ENCODE peak calls at places on chromosome 2, in nine cellular contexts. C is GM12892, G is SK-N-SH, I is vagina, B is breast epithelium, F is Panc1, Y is GM12891, T is HCT116, N is sigmoid colon. R is an unnamed sample.

GRCh38 chr2:120109186-120110061 is 96.5 kb downstream of the EPB41L5 start:
- DNase-seq in G (peak), I (no peak), T (peak), Y (peak), N (no peak), B (no peak), C (peak), F (no peak), R (no peak)

GRCh38 chr2:182950546-182950945 is 84.1 kb upstream of the FRZB start:
- DNase-seq in B (no peak), Y (no peak), N (no peak), C (no peak), T (no peak), F (no peak), I (no peak), G (no peak), R (no peak)

GRCh38 chr2:102315850-102316370 is 4.5 kb downstream of the IL1RL1 start:
- DNase-seq in Y (no peak), I (no peak), F (no peak), N (no peak), T (no peak), B (no peak), G (no peak), C (no peak), R (no peak)

GRCh38 chr2:204015118-204015842 is 78.7 kb downstream of the ICOS start:
- DNase-seq in G (no peak), N (no peak), Y (no peak), C (no peak), B (no peak), F (no peak), T (no peak), I (no peak), R (no peak)

GRCh38 chr2:224778474-224778877 is 62.3 kb upstream of the CCDC195 start:
- DNase-seq in I (no peak), F (peak), Y (peak), C (no peak), G (peak), B (no peak), N (no peak), T (peak), R (peak)

GRCh38 chr2:215711484-215712034 is 275.7 kb upstream of the FN1 start:
- DNase-seq in T (no peak), I (no peak), C (no peak), Y (no peak), F (no peak), B (no peak), N (no peak), G (no peak), R (no peak)

GRCh38 chr2:117379928-117380327 is 434.6 kb upstream of the DDX18 start:
- DNase-seq in B (no peak), Y (no peak), F (no peak), T (no peak), I (no peak), N (no peak), G (no peak), C (no peak), R (no peak)

GRCh38 chr2:220847587-220847986 is 724.5 kb downstream of the EPHA4 start:
- DNase-seq in I (no peak), G (no peak), T (no peak), C (no peak), N (no peak), F (peak), B (no peak), Y (no peak), R (no peak)

GRCh38 chr2:238401539-238401938 is 25.2 kb upstream of the ASB1 start:
- DNase-seq in B (no peak), C (no peak), G (no peak), N (no peak), F (no peak), Y (no peak), I (no peak), T (no peak), R (no peak)

GRCh38 chr2:230671117-230671516 is 41.5 kb upstream of the CAB39 start:
- DNase-seq in I (no peak), T (no peak), C (no peak), G (no peak), Y (no peak), F (no peak), N (no peak), B (no peak), R (no peak)

GRCh38 chr2:38074047-38074774 is 1.7 kb downstream of the CYP1B1 start:
- DNase-seq in Y (no peak), B (no peak), F (no peak), N (no peak), G (peak), C (no peak), T (no peak), I (no peak), R (no peak)

GRCh38 chr2:143263045-143263625 is 133.9 kb downstream of the ARHGAP15 start:
- DNase-seq in T (no peak), N (no peak), G (no peak), Y (no peak), C (no peak), I (no peak), B (no peak), F (no peak), R (no peak)

GRCh38 chr2:126657636-126658315 is 1.8 kb downstream of the GYPC start:
- DNase-seq in I (no peak), N (peak), G (no peak), B (no peak), C (peak), F (peak), T (peak), Y (peak), R (peak)

GRCh38 chr2:100114011-100114433 is 28.4 kb downstream of the AFF3 start:
- DNase-seq in C (peak), N (no peak), T (no peak), G (no peak), I (no peak), Y (no peak), F (no peak), B (no peak), R (no peak)

GRCh38 chr2:133843551-133843950 is 275.3 kb upstream of the NCKAP5 start:
- DNase-seq in I (no peak), F (no peak), B (no peak), N (no peak), Y (no peak), T (no peak), C (no peak), G (no peak), R (no peak)

GRCh38 chr2:199471443-199472057 is 13.8 kb upstream of the SATB2 start:
- DNase-seq in G (peak), N (no peak), Y (no peak), B (no peak), C (no peak), T (no peak), I (no peak), F (no peak), R (no peak)

GRCh38 chr2:24385366-24385765 is 25.0 kb upstream of the ITSN2 start:
- DNase-seq in T (no peak), C (no peak), B (no peak), N (no peak), Y (no peak), I (no peak), F (no peak), G (no peak), R (no peak)

GRCh38 chr2:137252934-137253333 is 487.6 kb downstream of the THSD7B start:
- DNase-seq in C (no peak), F (no peak), Y (no peak), B (no peak), I (no peak), T (no peak), G (no peak), N (no peak), R (no peak)

GRCh38 chr2:636649-637405 is 40.4 kb downstream of the TMEM18 start:
- DNase-seq in N (peak), F (no peak), T (peak), C (peak), G (peak), Y (peak), B (peak), I (peak), R (peak)

GRCh38 chr2:230798769-230799399 is 65.9 kb upstream of the ITM2C start:
- DNase-seq in F (no peak), C (no peak), G (peak), Y (no peak), I (no peak), B (no peak), T (no peak), N (no peak), R (peak)

GRCh38 chr2:5691659-5692529 is at the start of gene SOX11:
- DNase-seq in C (no peak), T (no peak), Y (no peak), F (no peak), I (no peak), B (no peak), G (peak), N (peak), R (no peak)

GRCh38 chr2:60380411-60380810 is 173.0 kb downstream of the BCL11A start:
- DNase-seq in G (no peak), Y (no peak), N (no peak), I (no peak), F (no peak), B (no peak), C (no peak), T (no peak), R (no peak)

GRCh38 chr2:241149925-241150659 is at the start of gene PPP1R7:
- DNase-seq in B (peak), C (peak), F (peak), N (peak), G (peak), T (peak), Y (peak), I (no peak), R (peak)

GRCh38 chr2:212392048-212392447 is 146.6 kb downstream of the ERBB4 start:
- DNase-seq in G (no peak), T (no peak), N (no peak), Y (no peak), I (no peak), C (no peak), F (no peak), B (no peak), R (no peak)

GRCh38 chr2:55156326-55156725 is 75.8 kb downstream of the CLHC1 start:
- DNase-seq in Y (no peak), T (no peak), B (no peak), I (no peak), G (no peak), N (no peak), F (no peak), C (no peak), R (no peak)

GRCh38 chr2:238446371-238446770 is 19.6 kb downstream of the ASB1 start:
- DNase-seq in G (no peak), I (peak), F (no peak), C (no peak), N (no peak), T (no peak), B (no peak), Y (no peak), R (no peak)

GRCh38 chr2:107412981-107413380 is 413.7 kb upstream of the RGPD4 start:
- DNase-seq in Y (no peak), B (no peak), C (no peak), G (no peak), I (no peak), N (no peak), T (no peak), F (no peak), R (no peak)

GRCh38 chr2:36849265-36849664 is 117.1 kb downstream of the STRN start:
- DNase-seq in C (no peak), G (no peak), T (no peak), F (no peak), I (no peak), Y (no peak), N (no peak), B (no peak), R (no peak)

GRCh38 chr2:150410809-150411208 is 76.7 kb downstream of the RND3 start:
- DNase-seq in Y (no peak), B (no peak), F (no peak), I (no peak), T (no peak), N (no peak), G (no peak), C (no peak), R (no peak)

GRCh38 chr2:235493775-235494715 is at the start of gene AGAP1:
- DNase-seq in B (peak), T (peak), Y (no peak), F (no peak), N (peak), C (no peak), G (peak), I (no peak), R (peak)

GRCh38 chr2:29749843-29750242 is 171.5 kb downstream of the ALK start:
- DNase-seq in B (no peak), I (no peak), N (no peak), Y (no peak), G (no peak), F (no peak), T (no peak), C (no peak), R (no peak)

GRCh38 chr2:70420740-70421139 is 118.9 kb upstream of the FAM136A start:
- DNase-seq in G (no peak), N (no peak), C (no peak), T (no peak), I (no peak), Y (no peak), B (no peak), F (no peak), R (no peak)

GRCh38 chr2:152924722-152925121 is 206.3 kb downstream of the ARL6IP6 start:
- DNase-seq in T (no peak), G (no peak), Y (no peak), I (no peak), F (no peak), N (peak), C (no peak), B (no peak), R (peak)

GRCh38 chr2:109062558-109063325 is 66.3 kb upstream of the SH3RF3 start:
- DNase-seq in G (no peak), F (no peak), Y (no peak), B (no peak), T (no peak), N (no peak), I (no peak), C (no peak), R (no peak)

GRCh38 chr2:74673821-74674528 is 19.9 kb downstream of the SEMA4F start:
- DNase-seq in I (no peak), C (no peak), T (no peak), Y (no peak), G (no peak), B (no peak), F (no peak), N (no peak), R (no peak)

GRCh38 chr2:111522231-111522768 is 361.7 kb downstream of the ANAPC1 start:
- DNase-seq in C (no peak), F (no peak), B (no peak), G (no peak), I (no peak), N (no peak), T (no peak), Y (no peak), R (no peak)
- TF ChIP-seq POLR2AphosphoS5 in C (no peak), F (no peak), B (no peak), G (no peak), I (no peak), N (no peak), T (no peak), Y (no peak), R (no peak)

DNA sequence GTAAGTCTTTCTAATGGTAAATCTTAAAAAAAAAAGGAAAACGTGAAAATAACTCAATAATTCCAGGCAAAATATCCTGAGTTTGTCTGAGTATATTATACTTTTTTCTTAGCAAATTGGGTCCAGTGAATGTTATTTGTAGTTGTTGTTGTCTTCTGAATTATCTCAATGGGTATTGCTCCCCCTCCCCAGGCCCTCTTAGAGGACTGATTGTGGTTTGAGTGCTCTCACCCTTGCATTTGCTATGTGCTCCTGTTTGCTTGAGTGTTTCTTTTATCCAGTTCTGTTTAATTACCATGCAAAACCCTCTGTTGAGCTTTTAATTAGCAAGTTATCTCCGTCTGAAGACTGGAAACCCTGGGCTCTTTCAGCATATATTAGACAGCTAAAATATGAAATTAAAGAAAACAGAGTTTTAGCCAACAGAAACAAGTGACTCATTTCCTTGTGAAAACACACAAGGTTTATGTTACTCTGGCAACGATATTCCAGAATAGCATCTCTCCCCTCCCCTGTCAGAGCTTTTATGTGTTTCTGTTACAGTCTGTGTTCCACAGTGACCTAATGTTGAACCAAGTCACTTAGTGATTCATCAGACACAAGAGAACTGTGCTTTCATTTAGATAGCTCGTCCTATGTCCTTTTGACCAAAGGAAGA is 172.5 kb upstream of the RBMS1 start:
- DNase-seq in F (peak), T (peak), N (no peak), I (no peak), C (no peak), Y (no peak), G (peak), B (no peak), R (no peak)
- TF ChIP-seq POLR2AphosphoS5 in F (peak), T (no peak), N (peak), I (peak), C (no peak), Y (no peak), G (peak), B (no peak), R (peak)

GRCh38 chr2:17752892-17753802 is 463 bp downstream of the SMC6 start:
- DNase-seq in B (peak), Y (peak), N (peak), I (no peak), G (peak), C (peak), F (no peak), T (no peak), R (peak)
- TF ChIP-seq POLR2AphosphoS5 in B (no peak), Y (no peak), N (peak), I (no peak), G (no peak), C (peak), F (no peak), T (peak), R (no peak)

GRCh38 chr2:169694894-169695260 is 608 bp downstream of the PHOSPHO2 start:
- DNase-seq in G (no peak), B (no peak), Y (no peak), T (no peak), I (no peak), C (no peak), F (no peak), N (no peak), R (no peak)

GRCh38 chr2:169693344-169693743 is 861 bp downstream of the CFAP210 start:
- DNase-seq in Y (no peak), B (no peak), N (no peak), C (no peak), G (peak), F (no peak), I (no peak), T (peak), R (no peak)

GRCh38 chr2:169690958-169691357 is 3.2 kb downstream of the CFAP210 start:
- DNase-seq in C (no peak), Y (no peak), I (no peak), B (no peak), F (no peak), N (no peak), G (no peak), T (no peak), R (no peak)

GRCh38 chr2:169696381-169696780 is 2.1 kb downstream of the PHOSPHO2 start:
- DNase-seq in G (no peak), N (no peak), T (no peak), Y (no peak), C (no peak), B (no peak), F (no peak), I (no peak), R (no peak)

DNA sequence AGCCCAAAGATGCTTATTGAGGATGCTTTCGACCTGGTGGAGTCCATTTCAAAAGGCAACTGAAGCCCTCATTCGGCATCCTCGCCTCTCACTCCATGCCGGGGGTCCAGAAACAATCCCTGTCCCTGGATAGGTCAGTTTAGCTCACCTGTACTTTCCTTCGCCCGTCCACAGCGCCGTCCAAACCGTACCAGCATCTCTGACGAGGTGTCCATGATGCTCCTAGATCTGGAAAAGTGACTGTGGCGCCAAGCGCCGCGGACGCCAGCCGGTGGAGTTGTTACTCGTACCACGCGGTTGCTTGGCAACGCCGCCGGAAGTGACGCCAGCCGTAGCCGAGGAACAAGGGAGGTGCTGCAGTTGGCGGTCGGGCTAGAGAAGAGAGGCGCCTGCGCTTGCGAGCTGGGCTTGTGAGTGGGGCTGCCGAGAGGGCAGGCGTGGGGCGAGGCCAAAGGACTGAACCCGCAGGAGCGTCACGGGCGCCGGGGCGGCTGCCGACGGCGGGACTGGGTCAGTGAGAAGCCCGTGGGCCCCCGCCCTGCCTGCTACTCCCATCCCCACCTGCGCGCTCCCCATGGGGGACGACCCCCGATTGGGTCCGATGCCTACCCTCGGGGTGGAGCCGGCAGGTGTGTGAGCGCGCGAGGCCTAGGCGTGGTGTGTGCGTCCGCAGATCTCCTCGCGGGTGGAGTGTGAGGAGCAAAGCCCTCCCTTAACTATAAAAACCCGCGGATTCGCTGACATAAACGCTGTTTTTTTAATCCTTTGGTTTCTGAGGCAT is at the start of the genes CFAP210 and PHOSPHO2:
- DNase-seq in N (peak), F (peak), T (peak), Y (peak), C (peak), I (peak), B (peak), G (peak), R (peak)
- TF ChIP-seq POLR2AphosphoS5 in N (peak), F (peak), T (peak), Y (peak), C (peak), I (peak), B (peak), G (peak), R (peak)

DNA sequence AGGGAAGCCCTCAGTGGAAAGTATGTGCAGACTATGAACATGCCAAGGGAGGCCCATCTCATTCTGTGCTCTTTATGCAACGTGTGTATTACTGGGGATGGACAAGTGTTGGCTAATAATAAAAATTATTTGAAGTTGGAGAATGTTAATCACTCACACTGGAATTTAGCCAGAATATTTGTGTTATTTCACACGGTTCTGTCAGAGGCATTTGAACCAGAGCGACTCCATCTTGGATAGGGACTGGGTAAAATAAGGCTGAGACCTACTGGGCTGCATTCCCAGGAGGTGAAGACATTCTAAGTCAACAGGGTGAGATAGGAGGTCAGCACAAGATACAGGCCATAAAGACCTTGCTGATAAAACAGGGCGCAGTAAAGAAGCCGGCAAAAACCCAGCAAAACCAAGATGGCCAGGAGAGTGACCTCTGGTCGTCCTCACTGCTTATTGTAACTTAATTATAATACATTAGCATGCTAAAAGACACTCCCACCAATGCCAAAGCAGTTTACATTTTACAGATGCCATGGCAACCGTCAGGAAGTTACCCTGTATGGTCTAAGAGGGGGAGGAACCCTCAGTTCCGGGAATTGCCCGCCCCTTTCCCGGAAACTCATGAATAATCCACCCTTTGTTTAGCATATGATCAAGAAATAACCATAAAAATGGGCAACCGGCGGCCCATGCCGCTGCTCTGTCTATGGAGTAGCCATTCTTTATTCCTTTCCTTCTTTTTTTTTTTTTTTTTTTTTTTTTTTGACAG is 2.6 kb upstream of the FZD5 start:
- DNase-seq in B (no peak), N (no peak), C (no peak), I (no peak), T (no peak), Y (no peak), F (no peak), G (no peak), R (no peak)
- TF ChIP-seq POLR2AphosphoS5 in B (no peak), N (no peak), C (no peak), I (no peak), T (no peak), Y (no peak), F (no peak), G (no peak), R (no peak)